ENCODE peak calls at places on chromosomes 2 and 18, in ten cellular contexts. Q is cardiac muscle cell; Y is CD4-positive, CD25-positive, alpha-beta regulatory T cell; K is heart left ventricle; P is heart right ventricle; C is psoas muscle; L is aorta; N is K562; I is stomach; O is HCT116. V is an unnamed sample. For H3K36me3, the result is how much of the 10 kb centered on the place peaks cover.

GRCh38 chr2:48318118-48318517 is 211.8 kb upstream of the STON1 start:
- DNase-seq in K (no peak), P (no peak), O (no peak), I (no peak), N (no peak), Y (no peak), C (no peak), L (no peak), Q (no peak), V (no peak)

GRCh38 chr18:62339106-62339988 is 14.2 kb downstream of the TNFRSF11A start:
- DNase-seq in Y (no peak), N (peak), P (no peak), O (peak), L (peak), Q (peak), I (no peak), K (no peak), C (no peak), V (no peak)

GRCh38 chr2:144996225-144996795 is 476.4 kb upstream of the ZEB2 start:
- DNase-seq in K (no peak), N (no peak), O (no peak), L (no peak), P (no peak), C (no peak), I (no peak), Y (no peak), Q (peak), V (no peak)

GRCh38 chr2:207375207-207375875 is 154.4 kb upstream of the CREB1 start:
- DNase-seq in N (no peak), L (no peak), Y (no peak), K (no peak), I (no peak), C (no peak), O (no peak), P (no peak), Q (no peak), V (no peak)

GRCh38 chr2:11680901-11681721 is 11.1 kb upstream of the NTSR2 start:
- DNase-seq in I (peak), Y (no peak), K (no peak), C (no peak), L (no peak), Q (no peak), N (no peak), O (no peak), P (no peak), V (no peak)

GRCh38 chr2:101989740-101990460 is 1.9 kb upstream of the IL1R2 start:
- DNase-seq in O (no peak), Y (no peak), L (no peak), Q (no peak), P (no peak), N (no peak), K (no peak), C (no peak), I (no peak), V (no peak)

GRCh38 chr2:230671117-230671516 is 41.5 kb upstream of the CAB39 start:
- DNase-seq in Y (no peak), O (no peak), P (no peak), C (no peak), Q (peak), I (no peak), N (no peak), L (no peak), K (no peak), V (no peak)

GRCh38 chr18:23763343-23763742 is 74.1 kb downstream of the LAMA3 start:
- DNase-seq in L (no peak), N (no peak), Q (no peak), K (no peak), I (no peak), O (no peak), Y (no peak), C (no peak), P (no peak), V (no peak)

GRCh38 chr2:172970660-172971059 is 105.0 kb upstream of the MAP3K20 start:
- DNase-seq in L (no peak), Q (no peak), C (no peak), Y (peak), N (no peak), I (no peak), O (no peak), P (no peak), K (no peak), V (peak)

GRCh38 chr2:142044168-142044567 is 86.6 kb downstream of the LRP1B start:
- DNase-seq in K (no peak), Q (no peak), L (no peak), Y (no peak), O (no peak), C (no peak), I (no peak), P (no peak), N (no peak), V (no peak)

GRCh38 chr2:200471324-200471848 is 38.5 kb downstream of the KCTD18 start:
- DNase-seq in L (no peak), I (no peak), Q (peak), N (peak), O (peak), Y (peak), K (no peak), C (no peak), P (no peak), V (peak)

GRCh38 chr2:177275671-177276070 is 11.1 kb upstream of the NFE2L2 start:
- DNase-seq in L (no peak), I (no peak), Q (peak), K (no peak), P (no peak), C (no peak), O (no peak), N (no peak), Y (no peak), V (no peak)

GRCh38 chr2:232485333-232485756 is 2.3 kb downstream of the ECEL1 start:
- DNase-seq in Q (no peak), L (no peak), N (no peak), I (no peak), Y (no peak), P (no peak), C (no peak), O (no peak), K (no peak), V (no peak)

GRCh38 chr2:156132941-156133340 is 199.6 kb downstream of the NR4A2 start:
- DNase-seq in N (no peak), K (no peak), Q (no peak), Y (no peak), O (no peak), I (no peak), L (no peak), C (no peak), P (no peak), V (no peak)

GRCh38 chr18:7637269-7637668 is 70.2 kb downstream of the PTPRM start:
- DNase-seq in I (no peak), N (no peak), C (no peak), P (no peak), K (no peak), Y (no peak), O (no peak), Q (peak), L (no peak), V (no peak)

GRCh38 chr2:9877026-9877425 is 33.8 kb downstream of the TAF1B start:
- DNase-seq in I (no peak), L (no peak), K (no peak), Q (no peak), N (no peak), P (no peak), Y (no peak), O (no peak), C (no peak), V (no peak)

GRCh38 chr2:194545978-194546377 is 1111.0 kb upstream of the SLC39A10 start:
- DNase-seq in L (no peak), I (no peak), K (no peak), Q (no peak), Y (no peak), C (no peak), N (no peak), O (peak), P (no peak), V (no peak)

GRCh38 chr2:128260239-128261138 is 58.2 kb downstream of the HS6ST1 start:
- DNase-seq in Q (peak), C (peak), P (no peak), K (peak), O (peak), Y (no peak), L (peak), I (peak), N (no peak), V (no peak)

GRCh38 chr2:39433586-39434195 is 3.4 kb downstream of the MAP4K3 start:
- DNase-seq in Q (peak), K (no peak), P (no peak), L (no peak), C (no peak), O (no peak), I (no peak), N (peak), Y (no peak), V (no peak)

GRCh38 chr18:49517483-49517882 is 30.4 kb upstream of the C18orf32 start:
- DNase-seq in C (no peak), P (no peak), K (no peak), L (no peak), I (no peak), Q (no peak), O (no peak), Y (no peak), N (no peak), V (no peak)

GRCh38 chr2:230564805-230565779 is 147.6 kb upstream of the CAB39 start:
- DNase-seq in Q (peak), Y (no peak), N (no peak), I (no peak), L (no peak), C (no peak), P (no peak), O (no peak), K (no peak), V (no peak)

GRCh38 chr2:39780825-39781600 is 2.0 kb upstream of the THUMPD2 start:
- DNase-seq in P (no peak), Y (no peak), K (no peak), O (no peak), N (peak), L (no peak), I (no peak), Q (no peak), C (no peak), V (no peak)

GRCh38 chr2:128288781-128289180 is 29.9 kb downstream of the HS6ST1 start:
- DNase-seq in L (no peak), K (no peak), O (no peak), Q (no peak), P (no peak), Y (no peak), C (peak), I (no peak), N (no peak), V (no peak)

DNA sequence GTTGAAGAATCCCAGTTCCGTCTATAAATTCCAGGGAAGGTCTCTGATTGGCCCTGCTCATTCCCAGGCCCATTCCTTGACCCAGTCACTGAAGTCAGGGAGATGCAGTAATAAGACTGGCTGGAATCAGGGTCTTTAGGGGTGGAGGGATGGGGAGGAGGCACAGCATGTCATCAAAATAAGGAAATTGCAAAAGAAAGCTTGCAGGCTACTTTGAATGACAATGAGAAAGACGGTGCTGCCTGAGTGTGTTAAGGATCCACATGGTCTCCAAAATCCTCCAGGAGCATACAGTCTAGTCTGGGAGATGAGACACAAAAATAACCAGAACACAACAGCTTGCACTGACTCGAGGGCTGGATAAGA is 2.0 kb upstream of the DES start:
- DNase-seq in I (no peak), K (no peak), Q (no peak), C (no peak), P (no peak), N (no peak), L (no peak), Y (no peak), O (no peak), V (no peak)
- H3K27ac ChIP-seq in I (peak), K (peak), Q (no peak), C (peak), P (peak), N (no peak), L (no peak), Y (no peak), O (no peak), V (no peak)

DNA sequence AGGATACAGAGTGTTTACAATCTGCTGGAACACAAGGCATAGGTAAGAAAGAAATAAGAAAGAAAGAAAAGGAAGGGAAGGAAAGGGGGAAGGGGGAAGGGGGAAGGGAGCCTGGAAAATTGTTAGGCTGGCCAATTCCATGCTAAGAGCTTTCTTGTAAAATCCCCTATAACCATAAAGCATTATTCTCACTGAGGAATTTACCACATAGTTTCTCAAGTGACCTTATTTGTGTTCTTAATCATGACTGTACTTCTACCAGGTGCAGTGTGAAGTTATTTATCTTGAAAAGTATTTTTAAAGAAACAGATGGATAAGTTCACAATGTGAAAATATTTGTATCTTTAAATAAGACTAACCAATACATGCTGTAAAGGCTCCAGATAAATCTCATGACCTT is 39.2 kb upstream of the KIDINS220 start:
- DNase-seq in Y (no peak), I (no peak), P (no peak), L (no peak), Q (no peak), K (no peak), N (no peak), O (no peak), C (no peak), V (no peak)
- H3K36me3 ChIP-seq in Y (under half), I (under half), P (under half), L (under half), Q (under half), K (under half), N (half or more), O (under half), C (under half), V (under half)

DNA sequence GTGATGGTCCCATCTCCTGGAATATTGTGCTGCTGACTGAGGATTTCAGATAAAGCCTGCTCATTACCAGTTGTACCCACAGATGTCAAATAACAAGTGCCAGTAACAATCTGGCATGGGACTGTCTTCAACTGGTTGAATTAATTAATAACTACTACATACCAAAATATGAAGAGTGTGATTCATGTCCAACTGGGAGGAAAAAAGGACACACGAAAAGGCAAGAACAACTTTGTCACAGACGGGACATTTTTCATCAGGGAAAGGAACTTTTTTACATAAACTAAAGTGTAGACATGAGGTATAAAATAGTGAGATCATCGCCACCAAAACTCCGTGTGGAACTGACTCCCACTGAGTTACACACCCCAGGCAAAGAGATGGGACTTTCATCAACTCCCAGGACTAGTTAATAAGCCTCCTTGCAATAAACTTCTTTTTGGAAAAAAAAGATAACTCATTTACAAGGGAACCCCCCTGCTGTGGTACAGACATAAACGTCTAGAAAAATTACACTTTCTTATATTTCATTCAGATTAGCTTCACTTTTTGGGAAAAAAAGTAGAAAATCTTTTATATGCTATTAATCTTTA is 12.9 kb upstream of the NMI start:
- DNase-seq in K (no peak), C (no peak), O (no peak), Y (no peak), N (no peak), L (no peak), I (no peak), Q (no peak), P (no peak), V (no peak)
- H3K27ac ChIP-seq in K (no peak), C (no peak), O (no peak), Y (no peak), N (no peak), L (no peak), I (no peak), Q (no peak), P (no peak), V (no peak)

DNA sequence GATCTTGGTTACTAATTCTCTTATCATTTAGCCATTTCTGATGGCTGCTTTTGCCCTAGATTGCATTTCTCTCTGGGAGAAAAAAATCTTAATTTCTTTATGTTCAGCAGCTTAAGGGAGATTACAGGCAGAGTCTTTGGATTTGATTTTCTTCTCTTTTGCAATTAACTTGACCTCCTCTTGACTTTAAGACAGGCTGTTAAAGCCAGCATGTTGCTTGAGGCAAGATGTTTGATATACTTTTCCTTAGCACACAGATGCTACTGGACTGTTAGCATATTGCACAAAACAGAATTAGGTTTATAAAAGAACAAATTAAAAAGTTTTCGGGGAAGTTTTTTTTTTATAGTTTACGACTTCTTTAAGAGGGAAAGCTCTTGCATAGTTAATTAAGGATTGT is 50.0 kb downstream of the XRCC5 start:
- DNase-seq in L (no peak), N (no peak), Y (no peak), K (no peak), C (no peak), O (no peak), P (no peak), Q (peak), I (no peak), V (no peak)
- H3K36me3 ChIP-seq in L (under half), N (half or more), Y (half or more), K (under half), C (under half), O (half or more), P (half or more), Q (half or more), I (half or more), V (half or more)

GRCh38 chr18:9876867-9877654 is 8.7 kb upstream of the TXNDC2 start:
- DNase-seq in O (peak), C (no peak), Y (no peak), P (no peak), Q (peak), I (no peak), N (peak), L (no peak), K (peak), V (no peak)
- H3K27ac ChIP-seq in O (peak), C (peak), Y (no peak), P (no peak), Q (no peak), I (peak), N (peak), L (peak), K (peak), V (peak)

GRCh38 chr2:186645999-186646398 is 47.9 kb upstream of the FAM171B start:
- DNase-seq in C (no peak), O (no peak), N (no peak), P (no peak), I (no peak), Y (no peak), L (no peak), Q (no peak), K (no peak), V (no peak)

GRCh38 chr2:186644791-186645190 is 49.1 kb upstream of the FAM171B start:
- DNase-seq in Y (no peak), I (no peak), N (no peak), C (no peak), P (no peak), K (no peak), O (no peak), Q (no peak), L (no peak), V (no peak)

GRCh38 chr2:186653511-186653910 is 40.3 kb upstream of the FAM171B start:
- DNase-seq in Y (no peak), P (no peak), K (no peak), C (no peak), I (no peak), L (no peak), N (no peak), Q (no peak), O (no peak), V (no peak)

DNA sequence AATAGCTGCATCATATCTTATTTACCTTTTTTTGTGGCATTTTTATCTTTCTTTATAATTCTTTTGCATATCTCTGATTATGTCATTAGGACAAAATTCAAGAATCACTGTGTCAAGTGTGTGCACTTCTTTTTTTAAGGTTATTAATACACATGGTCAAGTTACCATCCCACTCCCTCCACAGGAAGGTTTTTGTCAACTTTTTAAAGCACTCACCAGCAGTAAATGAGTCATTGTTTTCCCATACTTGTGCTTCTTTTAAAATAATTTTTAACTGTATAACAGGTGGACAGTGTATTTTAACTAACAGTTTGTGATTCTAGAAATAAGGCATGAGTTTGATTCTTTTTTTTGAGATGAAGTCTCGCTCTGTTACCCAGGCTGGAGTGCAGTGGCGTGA is 45.7 kb upstream of the FAM171B start:
- DNase-seq in Q (no peak), K (no peak), P (no peak), C (no peak), O (no peak), I (no peak), L (no peak), N (no peak), Y (no peak), V (no peak)
- H3K36me3 ChIP-seq in Q (under half), K (under half), P (half or more), C (under half), O (under half), I (half or more), L (under half), N (under half), Y (under half), V (under half)

DNA sequence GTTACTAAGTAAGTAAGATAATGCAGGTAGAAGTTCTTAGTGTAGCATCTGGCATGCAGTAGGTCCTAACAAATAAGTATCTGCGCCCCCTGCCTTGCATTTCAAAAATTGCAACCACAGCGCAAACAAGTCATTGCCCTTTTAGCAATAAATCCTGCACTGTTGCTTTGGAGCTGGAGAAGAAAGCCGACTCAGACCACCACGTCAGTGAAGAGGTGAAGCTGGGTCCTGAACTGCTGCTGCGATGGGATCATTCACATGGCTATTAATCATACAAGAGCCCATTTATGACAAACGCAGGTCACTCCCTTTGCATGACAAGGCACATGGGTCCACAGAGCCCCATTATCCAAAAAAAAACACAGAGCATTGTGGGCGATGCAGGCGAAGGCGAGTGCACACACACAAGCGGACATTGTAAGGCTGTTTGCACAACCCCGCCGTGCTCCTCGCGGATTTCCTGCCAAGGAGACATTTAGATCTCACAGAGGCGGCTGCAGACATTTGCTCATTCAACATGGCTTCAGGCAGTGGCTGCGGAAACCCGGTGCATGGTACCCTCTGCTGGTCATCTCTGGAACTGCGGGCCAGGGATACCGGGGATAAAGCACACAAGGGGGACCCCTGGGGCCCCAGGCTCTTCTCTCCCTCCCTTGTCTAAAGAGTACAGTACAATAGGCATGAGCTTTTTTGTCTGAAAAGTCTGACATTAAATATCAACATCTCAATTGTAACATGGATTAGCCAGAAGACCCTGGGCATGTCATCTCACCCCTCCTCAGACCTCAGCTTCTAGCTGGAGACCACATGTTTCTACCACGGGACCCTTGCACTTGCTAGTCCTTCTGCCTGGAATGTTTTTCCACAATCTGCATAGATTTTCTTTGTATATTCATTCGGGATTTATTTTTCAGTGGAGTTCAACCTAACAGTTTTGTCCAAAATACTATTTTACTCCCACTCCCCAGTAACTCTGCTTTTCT is 56.7 kb downstream of the CYRIA start:
- DNase-seq in L (peak), O (peak), P (peak), Q (peak), K (peak), I (peak), Y (peak), N (peak), C (peak), V (peak)
- H3K27ac ChIP-seq in L (no peak), O (no peak), P (no peak), Q (no peak), K (no peak), I (peak), Y (no peak), N (no peak), C (peak), V (no peak)

V was measured in CD8-positive, alpha-beta memory T cell.